ENCODE peak calls at places on chromosomes 1 and 21, in six cellular contexts. P is HepG2, I is HCT116, K is GM12878, M is SK-N-SH, L is K562. R is an unnamed sample.

GRCh38 chr1:59165353-59165752 is 131.5 kb upstream of the FGGY start:
- DNase-seq in M (no peak), I (no peak), P (no peak), L (no peak), K (no peak), R (no peak)

GRCh38 chr1:206951318-206952105 is 5.2 kb upstream of the PIGR start:
- DNase-seq in K (no peak), M (no peak), I (no peak), P (peak), L (no peak), R (no peak)

GRCh38 chr1:4684142-4684541 is 29.7 kb downstream of the AJAP1 start:
- DNase-seq in M (no peak), I (no peak), P (no peak), K (no peak), L (no peak), R (no peak)

GRCh38 chr1:27342778-27343638 is 1.2 kb downstream of the SYTL1 start:
- DNase-seq in L (peak), K (no peak), P (peak), M (no peak), I (no peak), R (no peak)

GRCh38 chr1:222970711-222971110 is 155.9 kb downstream of the DISP1 start:
- DNase-seq in I (no peak), M (no peak), P (no peak), K (no peak), L (no peak), R (no peak)

GRCh38 chr1:218371927-218372672 is 27.0 kb downstream of the TGFB2 start:
- DNase-seq in L (no peak), K (no peak), I (no peak), P (peak), M (no peak), R (no peak)

GRCh38 chr1:67726224-67726623 is 41.2 kb downstream of the GADD45A start:
- DNase-seq in K (no peak), I (no peak), M (no peak), L (no peak), P (no peak), R (no peak)

GRCh38 chr1:206581571-206581981 is 30.7 kb downstream of the EIF2D start:
- DNase-seq in K (no peak), I (no peak), L (no peak), P (no peak), M (no peak), R (no peak)

GRCh38 chr1:8880068-8880676 is 1.7 kb upstream of the ENO1 start:
- DNase-seq in P (peak), I (no peak), M (no peak), K (no peak), L (peak), R (no peak)

GRCh38 chr21:20998886-20999285 is 677 bp downstream of the NCAM2 start:
- DNase-seq in L (no peak), I (no peak), K (no peak), P (no peak), M (no peak), R (no peak)

GRCh38 chr1:203408485-203409229 is 57.7 kb upstream of the FMOD start:
- DNase-seq in M (no peak), L (no peak), K (no peak), P (no peak), I (no peak), R (no peak)

GRCh38 chr1:234730542-234731370 is 120.8 kb upstream of the IRF2BP2 start:
- DNase-seq in M (no peak), P (no peak), K (peak), I (no peak), L (peak), R (no peak)

GRCh38 chr1:92883297-92883696 is 51.5 kb downstream of the RPL5 start:
- DNase-seq in P (no peak), I (no peak), L (no peak), K (no peak), M (no peak), R (no peak)

GRCh38 chr1:3742439-3743298 is 9.6 kb upstream of the CCDC27 start:
- DNase-seq in K (no peak), P (no peak), I (no peak), M (no peak), L (no peak), R (no peak)

GRCh38 chr1:182173791-182174190 is 112.3 kb upstream of the ZNF648 start:
- DNase-seq in P (no peak), I (no peak), K (no peak), L (no peak), M (no peak), R (no peak)

GRCh38 chr1:172646653-172647052 is 12.2 kb upstream of the FASLG start:
- DNase-seq in L (no peak), K (no peak), P (no peak), M (no peak), I (no peak), R (no peak)

GRCh38 chr1:157739229-157739901 is 37.6 kb downstream of the FCRL2 start:
- DNase-seq in P (no peak), M (no peak), L (no peak), K (no peak), I (no peak), R (no peak)

GRCh38 chr1:245999697-246000637 is 507.1 kb downstream of the SMYD3 start:
- DNase-seq in K (peak), P (no peak), L (no peak), M (no peak), I (no peak), R (no peak)

GRCh38 chr1:89451011-89451410 is 73.6 kb upstream of the LRRC8B start:
- DNase-seq in P (no peak), K (no peak), I (no peak), L (no peak), M (no peak), R (no peak)

GRCh38 chr1:151047925-151048644 is 534 bp downstream of the C1orf56 start:
- DNase-seq in K (no peak), M (peak), P (peak), L (no peak), I (no peak), R (no peak)

GRCh38 chr1:106952766-106953165 is 103.7 kb upstream of the PRMT6 start:
- DNase-seq in I (no peak), P (no peak), L (no peak), M (no peak), K (no peak), R (no peak)

GRCh38 chr21:42532466-42533181 is 19.0 kb downstream of the SLC37A1 start:
- DNase-seq in L (no peak), I (no peak), K (no peak), P (no peak), M (no peak), R (no peak)

GRCh38 chr1:34162852-34163766 is 1.9 kb downstream of the CSMD2 start:
- DNase-seq in K (no peak), M (peak), I (peak), P (peak), L (peak), R (peak)

GRCh38 chr1:65606426-65606825 is 186.0 kb downstream of the LEPR start:
- DNase-seq in P (no peak), K (no peak), I (no peak), L (no peak), M (no peak), R (no peak)

GRCh38 chr1:115976900-115977480 is 677 bp downstream of the SLC22A15 start:
- DNase-seq in L (no peak), I (no peak), K (no peak), M (peak), P (no peak), R (no peak)

GRCh38 chr1:43834280-43835140 is 99.1 kb upstream of the ARTN start:
- DNase-seq in P (no peak), I (no peak), K (no peak), M (no peak), L (peak), R (no peak)

GRCh38 chr1:53147171-53147570 is 4.7 kb upstream of the SLC1A7 start:
- DNase-seq in I (no peak), P (no peak), M (no peak), K (no peak), L (no peak), R (no peak)

GRCh38 chr1:217090073-217090911 is 367.1 kb upstream of the ESRRG start:
- DNase-seq in L (no peak), K (no peak), P (no peak), M (peak), I (no peak), R (peak)

GRCh38 chr1:180248731-180249681 is 18.9 kb downstream of the LHX4 start:
- DNase-seq in M (peak), I (no peak), L (peak), P (no peak), K (no peak), R (no peak)

GRCh38 chr21:26982767-26983166 is 15.9 kb upstream of the ADAMTS5 start:
- DNase-seq in I (no peak), M (no peak), K (no peak), L (no peak), P (no peak), R (no peak)

GRCh38 chr21:34956416-34957316 is 92.4 kb downstream of the RUNX1 start:
- DNase-seq in P (no peak), M (no peak), L (no peak), K (no peak), I (no peak), R (no peak)

GRCh38 chr1:155977607-155978324 is 581 bp downstream of the ARHGEF2 start:
- DNase-seq in P (no peak), I (no peak), K (no peak), L (peak), M (peak), R (peak)

GRCh38 chr1:63877816-63878215 is 104.0 kb downstream of the ROR1 start:
- DNase-seq in I (peak), M (no peak), P (no peak), L (no peak), K (no peak), R (no peak)
- TF ChIP-seq SIN3A in I (no peak), M (peak), P (no peak), L (no peak), K (no peak), R (no peak)

GRCh38 chr1:51638350-51638749 is 21.5 kb downstream of the OSBPL9 start:
- DNase-seq in I (no peak), L (no peak), P (no peak), M (no peak), K (no peak), R (no peak)

GRCh38 chr1:51644533-51645197 is 27.8 kb downstream of the OSBPL9 start:
- DNase-seq in K (no peak), L (no peak), M (no peak), I (peak), P (no peak), R (no peak)

GRCh38 chr1:51643362-51643761 is 26.5 kb downstream of the OSBPL9 start:
- DNase-seq in L (no peak), M (no peak), P (no peak), K (no peak), I (no peak), R (no peak)

GRCh38 chr1:51639694-51640093 is 22.8 kb downstream of the OSBPL9 start:
- DNase-seq in P (no peak), K (no peak), M (no peak), I (no peak), L (no peak), R (no peak)

DNA sequence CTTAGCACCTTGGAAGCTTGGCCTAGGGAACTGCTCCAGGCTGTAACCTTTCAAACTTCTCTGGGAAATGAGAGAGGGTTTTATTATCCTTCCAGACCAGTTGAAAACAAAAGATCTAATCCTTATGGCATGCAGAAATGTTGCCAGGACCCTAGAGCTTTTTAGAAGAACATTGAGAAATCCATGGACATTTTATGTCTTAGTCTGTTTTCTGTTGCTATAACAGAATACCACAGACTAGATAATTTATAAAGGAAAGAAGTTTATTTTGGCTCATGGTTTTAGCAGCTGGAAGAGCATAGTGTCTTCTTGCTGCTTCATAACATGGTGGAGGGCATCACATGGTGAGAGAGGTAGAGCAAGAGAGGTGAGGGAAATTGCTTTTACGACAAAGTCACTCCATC is 25.8 kb downstream of the OSBPL9 start:
- DNase-seq in P (no peak), L (no peak), K (no peak), M (no peak), I (no peak), R (no peak)
- TF ChIP-seq SIN3A in P (no peak), L (no peak), K (no peak), M (no peak), I (no peak), R (no peak)

GRCh38 chr1:45334308-45335245 is 5.4 kb upstream of the TOE1 start:
- DNase-seq in I (no peak), M (no peak), K (no peak), L (no peak), P (no peak), R (no peak)
- TF ChIP-seq SIN3A in I (no peak), M (no peak), K (no peak), L (no peak), P (no peak), R (no peak)

GRCh38 chr1:243844186-243844585 is 5.9 kb downstream of the AKT3 start:
- DNase-seq in K (no peak), I (no peak), M (no peak), P (no peak), L (no peak), R (no peak)

GRCh38 chr1:243842154-243842553 is 7.9 kb downstream of the AKT3 start:
- DNase-seq in P (no peak), K (no peak), I (no peak), L (no peak), M (no peak), R (no peak)

GRCh38 chr1:243837907-243838546 is 12.0 kb downstream of the AKT3 start:
- DNase-seq in P (no peak), K (no peak), I (no peak), M (no peak), L (no peak), R (no peak)

GRCh38 chr1:243842978-243843490 is 7.0 kb downstream of the AKT3 start:
- DNase-seq in I (no peak), L (no peak), P (no peak), K (no peak), M (no peak), R (no peak)

DNA sequence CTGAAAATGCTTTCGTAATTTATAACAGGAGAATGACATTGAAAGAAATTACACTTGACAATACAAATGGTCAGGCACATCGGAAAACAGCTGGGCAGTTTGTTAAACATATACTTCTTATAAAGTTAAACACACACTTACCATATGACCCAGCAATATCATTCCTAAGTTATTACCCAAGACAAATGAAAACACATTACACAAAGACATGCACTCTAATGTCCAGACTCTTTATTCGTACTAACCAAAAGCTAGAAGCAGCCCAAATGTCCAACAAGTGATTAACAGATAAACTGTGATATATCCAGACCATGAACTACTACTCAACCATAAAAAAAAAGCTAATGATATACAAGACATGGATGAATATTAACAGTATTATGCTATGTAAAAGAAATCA is 8.5 kb downstream of the AKT3 start:
- DNase-seq in P (no peak), L (no peak), K (no peak), I (no peak), M (no peak), R (no peak)
- TF ChIP-seq SIN3A in P (no peak), L (no peak), K (no peak), I (no peak), M (no peak), R (no peak)

DNA sequence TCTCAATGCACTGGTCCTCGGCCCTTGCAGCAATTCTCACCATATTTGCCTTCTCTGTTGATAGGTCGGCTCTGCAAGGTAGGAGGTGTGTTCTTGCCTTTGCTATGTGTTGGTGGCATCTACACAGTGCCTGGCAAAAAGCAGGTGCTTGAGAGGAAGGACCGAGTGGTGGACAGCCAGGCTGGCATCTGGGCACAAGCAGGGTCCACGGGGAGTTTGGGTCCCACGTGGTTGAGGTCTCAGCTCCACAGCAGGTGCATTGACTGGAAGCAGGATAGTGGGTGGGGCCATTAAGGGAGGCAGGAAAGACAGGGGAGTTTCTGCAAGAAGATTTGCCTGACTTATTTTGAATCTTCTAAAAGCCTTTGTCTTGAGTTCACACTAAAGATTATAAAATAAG is 81.2 kb upstream of the WNT4 start:
- DNase-seq in K (no peak), M (no peak), P (no peak), L (no peak), I (no peak), R (no peak)
- TF ChIP-seq SIN3A in K (no peak), M (no peak), P (no peak), L (no peak), I (no peak), R (no peak)

GRCh38 chr1:209086486-209087192 is 496.9 kb upstream of the CAMK1G start:
- DNase-seq in K (peak), L (no peak), M (no peak), P (no peak), I (no peak), R (no peak)
- TF ChIP-seq SIN3A in K (no peak), L (no peak), M (no peak), P (no peak), I (no peak), R (no peak)

GRCh38 chr1:15849775-15850449 is 2.4 kb downstream of the SPEN start:
- DNase-seq in P (peak), M (peak), K (no peak), L (peak), I (peak), R (no peak)
- TF ChIP-seq SIN3A in P (no peak), M (peak), K (peak), L (peak), I (no peak), R (no peak)

DNA sequence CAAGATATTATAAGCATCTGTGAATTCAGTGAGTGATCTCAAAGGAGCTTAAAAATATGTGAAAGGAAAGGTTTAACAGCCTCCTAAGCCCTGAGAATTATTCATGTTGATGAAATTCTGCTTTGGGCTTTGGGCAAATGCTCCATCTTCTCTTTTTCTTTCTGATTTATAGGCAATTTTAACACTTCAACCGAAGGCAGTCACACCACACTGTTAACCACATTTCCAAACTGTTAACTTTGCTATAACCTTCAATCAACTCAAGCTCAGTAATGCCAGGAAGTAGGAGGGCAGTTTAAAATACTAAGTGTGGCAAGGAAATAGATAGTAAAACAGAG is 54.4 kb upstream of the NEK7 start:
- DNase-seq in M (no peak), P (no peak), L (no peak), I (no peak), K (no peak), R (no peak)
- TF ChIP-seq SIN3A in M (no peak), P (no peak), L (no peak), I (no peak), K (no peak), R (no peak)

GRCh38 chr21:32990666-32991065 is 35.1 kb upstream of the OLIG2 start:
- DNase-seq in K (no peak), L (no peak), M (no peak), I (no peak), P (no peak), R (no peak)

GRCh38 chr21:32991299-32991850 is 34.4 kb upstream of the OLIG2 start:
- DNase-seq in M (no peak), K (no peak), P (no peak), L (no peak), I (no peak), R (no peak)

GRCh38 chr21:32994305-32994704 is 31.4 kb upstream of the OLIG2 start:
- DNase-seq in L (peak), K (no peak), P (no peak), M (peak), I (no peak), R (no peak)

DNA sequence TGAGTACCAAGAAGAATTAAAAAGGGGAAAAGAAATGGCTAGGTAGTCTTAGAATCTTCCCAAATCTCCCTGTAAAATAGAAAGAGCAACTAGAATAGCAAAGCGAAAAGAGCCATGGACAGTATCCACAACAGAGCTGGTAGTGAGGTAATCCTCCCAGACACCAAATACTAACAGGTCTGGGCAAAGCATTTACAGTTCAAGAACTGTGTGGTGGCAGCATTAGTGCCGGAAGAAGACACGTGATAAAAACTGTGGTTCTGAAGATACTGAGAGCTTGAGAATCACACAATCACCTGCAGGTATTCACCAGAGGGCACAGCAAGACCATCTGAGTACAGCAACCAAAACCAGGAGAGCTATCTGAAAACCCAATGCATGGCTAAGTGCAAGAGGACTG is 31.8 kb upstream of the OLIG2 start:
- DNase-seq in L (no peak), K (no peak), I (no peak), P (no peak), M (no peak), R (no peak)
- TF ChIP-seq SIN3A in L (no peak), K (no peak), I (no peak), P (no peak), M (no peak), R (no peak)

GRCh38 chr1:6185151-6185550 is 5.0 kb upstream of the CHD5 start:
- DNase-seq in M (no peak), P (no peak), L (no peak), I (no peak), K (no peak), R (no peak)

GRCh38 chr1:6184083-6184783 is 4.1 kb upstream of the CHD5 start:
- DNase-seq in L (no peak), I (no peak), P (no peak), K (no peak), M (no peak), R (no peak)

GRCh38 chr1:6185635-6186382 is 5.7 kb upstream of the CHD5 start:
- DNase-seq in K (no peak), P (peak), M (peak), I (no peak), L (peak), R (no peak)

GRCh38 chr1:6181347-6181770 is 1.2 kb upstream of the CHD5 start:
- DNase-seq in P (no peak), L (no peak), M (peak), K (no peak), I (no peak), R (no peak)

DNA sequence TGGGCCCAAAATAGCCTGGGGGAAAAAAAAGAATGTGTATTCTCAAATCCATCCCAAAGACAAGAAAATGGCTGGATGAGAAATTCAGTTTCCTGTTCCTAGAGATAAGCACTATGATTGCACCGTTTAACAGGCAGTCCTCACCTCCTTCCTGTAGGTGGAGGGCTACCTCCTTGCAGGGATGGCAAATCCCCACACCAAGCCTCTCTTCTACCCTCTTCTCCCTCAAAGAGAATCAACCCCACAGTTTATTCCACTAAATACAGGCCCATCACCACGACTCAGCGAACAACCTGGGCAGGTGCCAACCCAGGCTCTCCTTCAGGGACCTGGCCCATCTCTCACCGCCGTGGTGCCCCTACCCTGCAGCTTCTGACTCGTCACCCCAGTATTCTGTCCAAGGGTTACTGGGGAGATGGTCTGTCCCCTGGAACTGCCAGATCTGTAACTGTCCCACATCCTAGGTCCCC is 3.4 kb upstream of the CHD5 start:
- DNase-seq in I (no peak), K (no peak), M (peak), P (no peak), L (no peak), R (no peak)
- TF ChIP-seq SIN3A in I (no peak), K (no peak), M (no peak), P (no peak), L (no peak), R (no peak)

R was measured in H1.